ENCODE peak calls at places on chromosome 1, in six cellular contexts. One of them, this sample, is unnamed.

GRCh38 chr1:43557744-43558245 is 27.1 kb downstream of the PTPRF start:
- DNase-seq in HCT116: no peak
- DNase-seq in fibroblast of mammary gland: peak; percentile 53
- DNase-seq in brain microvascular endothelial cell: no peak
- DNase-seq in heart right ventricle: no peak
- DNase-seq in spleen: no peak
- DNase-seq in this sample: no peak

GRCh38 chr1:98119793-98120192 is 199.0 kb upstream of the DPYD start:
- DNase-seq in heart right ventricle: no peak
- DNase-seq in brain microvascular endothelial cell: no peak
- DNase-seq in fibroblast of mammary gland: peak; percentile 17
- DNase-seq in spleen: no peak
- DNase-seq in HCT116: no peak
- DNase-seq in this sample: no peak

GRCh38 chr1:153553096-153553495 is 4.0 kb upstream of the S100A3 start:
- DNase-seq in brain microvascular endothelial cell: no peak
- DNase-seq in HCT116: no peak
- DNase-seq in heart right ventricle: no peak
- DNase-seq in fibroblast of mammary gland: no peak
- DNase-seq in spleen: no peak
- DNase-seq in this sample: no peak

GRCh38 chr1:89001510-89001909 is 9.1 kb upstream of the KYAT3 start:
- DNase-seq in spleen: no peak
- DNase-seq in HCT116: no peak
- DNase-seq in brain microvascular endothelial cell: no peak
- DNase-seq in heart right ventricle: no peak
- DNase-seq in fibroblast of mammary gland: no peak
- DNase-seq in this sample: no peak

GRCh38 chr1:37987679-37988078 is 2.1 kb downstream of the SF3A3 start:
- DNase-seq in heart right ventricle: no peak
- DNase-seq in HCT116: no peak
- DNase-seq in brain microvascular endothelial cell: no peak
- DNase-seq in fibroblast of mammary gland: no peak
- DNase-seq in spleen: no peak
- DNase-seq in this sample: no peak

GRCh38 chr1:182185147-182185546 is 123.6 kb upstream of the ZNF648 start:
- DNase-seq in fibroblast of mammary gland: no peak
- DNase-seq in spleen: no peak
- DNase-seq in brain microvascular endothelial cell: no peak
- DNase-seq in HCT116: no peak
- DNase-seq in heart right ventricle: no peak
- DNase-seq in this sample: no peak

GRCh38 chr1:32890516-32891240 is 4.4 kb downstream of the HPCA start:
- DNase-seq in fibroblast of mammary gland: no peak
- DNase-seq in HCT116: no peak
- DNase-seq in brain microvascular endothelial cell: no peak
- DNase-seq in heart right ventricle: no peak
- DNase-seq in spleen: peak; percentile 52
- DNase-seq in this sample: no peak

GRCh38 chr1:185973645-185974044 is 239.5 kb downstream of the HMCN1 start:
- DNase-seq in HCT116: no peak
- DNase-seq in heart right ventricle: no peak
- DNase-seq in spleen: no peak
- DNase-seq in brain microvascular endothelial cell: peak; percentile 94
- DNase-seq in fibroblast of mammary gland: peak; percentile 95
- DNase-seq in this sample: peak; percentile 89

GRCh38 chr1:145961425-145962156 is 2.8 kb downstream of the ANKRD34A start:
- DNase-seq in HCT116: no peak
- DNase-seq in brain microvascular endothelial cell: no peak
- DNase-seq in fibroblast of mammary gland: no peak
- DNase-seq in spleen: peak; percentile 90
- DNase-seq in heart right ventricle: peak; percentile 11
- DNase-seq in this sample: peak; percentile 84

GRCh38 chr1:85822696-85823095 is 114.5 kb upstream of the ZNHIT6 start:
- DNase-seq in fibroblast of mammary gland: peak; percentile 12
- DNase-seq in HCT116: no peak
- DNase-seq in brain microvascular endothelial cell: no peak
- DNase-seq in spleen: no peak
- DNase-seq in heart right ventricle: no peak
- DNase-seq in this sample: no peak

GRCh38 chr1:6935379-6936307 is 150.4 kb downstream of the CAMTA1 start:
- DNase-seq in spleen: peak; percentile 23
- DNase-seq in fibroblast of mammary gland: no peak
- DNase-seq in brain microvascular endothelial cell: no peak
- DNase-seq in HCT116: no peak
- DNase-seq in heart right ventricle: no peak
- DNase-seq in this sample: no peak

GRCh38 chr1:208028526-208028925 is 117.6 kb upstream of the CD34 start:
- DNase-seq in spleen: no peak
- DNase-seq in heart right ventricle: no peak
- DNase-seq in HCT116: no peak
- DNase-seq in brain microvascular endothelial cell: no peak
- DNase-seq in fibroblast of mammary gland: no peak
- DNase-seq in this sample: peak; percentile 34

GRCh38 chr1:204711947-204712701 is 26.6 kb upstream of the LRRN2 start:
- DNase-seq in brain microvascular endothelial cell: no peak
- DNase-seq in HCT116: no peak
- DNase-seq in spleen: no peak
- DNase-seq in heart right ventricle: peak; percentile 33
- DNase-seq in fibroblast of mammary gland: no peak
- DNase-seq in this sample: no peak

GRCh38 chr1:158793604-158794003 is 12.6 kb upstream of the OR6N2 start:
- DNase-seq in HCT116: no peak
- DNase-seq in brain microvascular endothelial cell: no peak
- DNase-seq in spleen: no peak
- DNase-seq in heart right ventricle: no peak
- DNase-seq in fibroblast of mammary gland: no peak
- DNase-seq in this sample: no peak

GRCh38 chr1:12669529-12670068 is 25.7 kb downstream of the AADACL4 start:
- DNase-seq in brain microvascular endothelial cell: no peak
- DNase-seq in spleen: no peak
- DNase-seq in HCT116: no peak
- DNase-seq in heart right ventricle: no peak
- DNase-seq in fibroblast of mammary gland: no peak
- DNase-seq in this sample: no peak

GRCh38 chr1:165235777-165236285 is 120.7 kb downstream of the LMX1A start:
- DNase-seq in fibroblast of mammary gland: no peak
- DNase-seq in HCT116: no peak
- DNase-seq in spleen: no peak
- DNase-seq in heart right ventricle: no peak
- DNase-seq in brain microvascular endothelial cell: no peak
- DNase-seq in this sample: no peak

GRCh38 chr1:65401612-65402011 is 18.9 kb upstream of the LEPR start:
- DNase-seq in brain microvascular endothelial cell: no peak
- DNase-seq in spleen: no peak
- DNase-seq in heart right ventricle: no peak
- DNase-seq in fibroblast of mammary gland: no peak
- DNase-seq in HCT116: no peak
- DNase-seq in this sample: no peak

GRCh38 chr1:111656093-111657017 is 36.8 kb downstream of the RAP1A start:
- DNase-seq in fibroblast of mammary gland: peak; percentile 73
- DNase-seq in HCT116: peak; percentile 57
- DNase-seq in spleen: no peak
- DNase-seq in heart right ventricle: peak; percentile 41
- DNase-seq in brain microvascular endothelial cell: peak; percentile 31
- DNase-seq in this sample: peak; percentile 45

GRCh38 chr1:154966111-154966510 is 4.4 kb downstream of the SHC1 start:
- DNase-seq in fibroblast of mammary gland: no peak
- DNase-seq in brain microvascular endothelial cell: no peak
- DNase-seq in heart right ventricle: no peak
- DNase-seq in HCT116: no peak
- DNase-seq in spleen: peak; percentile 66
- DNase-seq in this sample: no peak

GRCh38 chr1:85328713-85329376 is 52.4 kb upstream of the BCL10 start:
- DNase-seq in HCT116: peak; percentile 94
- DNase-seq in heart right ventricle: peak; percentile 43
- DNase-seq in brain microvascular endothelial cell: peak; percentile 98
- DNase-seq in spleen: no peak
- DNase-seq in fibroblast of mammary gland: peak; percentile 96
- DNase-seq in this sample: peak; percentile 96

GRCh38 chr1:33008051-33008914 is 28.4 kb downstream of the AK2 start:
- DNase-seq in fibroblast of mammary gland: no peak
- DNase-seq in HCT116: no peak
- DNase-seq in brain microvascular endothelial cell: no peak
- DNase-seq in heart right ventricle: no peak
- DNase-seq in spleen: no peak
- DNase-seq in this sample: no peak

DNA sequence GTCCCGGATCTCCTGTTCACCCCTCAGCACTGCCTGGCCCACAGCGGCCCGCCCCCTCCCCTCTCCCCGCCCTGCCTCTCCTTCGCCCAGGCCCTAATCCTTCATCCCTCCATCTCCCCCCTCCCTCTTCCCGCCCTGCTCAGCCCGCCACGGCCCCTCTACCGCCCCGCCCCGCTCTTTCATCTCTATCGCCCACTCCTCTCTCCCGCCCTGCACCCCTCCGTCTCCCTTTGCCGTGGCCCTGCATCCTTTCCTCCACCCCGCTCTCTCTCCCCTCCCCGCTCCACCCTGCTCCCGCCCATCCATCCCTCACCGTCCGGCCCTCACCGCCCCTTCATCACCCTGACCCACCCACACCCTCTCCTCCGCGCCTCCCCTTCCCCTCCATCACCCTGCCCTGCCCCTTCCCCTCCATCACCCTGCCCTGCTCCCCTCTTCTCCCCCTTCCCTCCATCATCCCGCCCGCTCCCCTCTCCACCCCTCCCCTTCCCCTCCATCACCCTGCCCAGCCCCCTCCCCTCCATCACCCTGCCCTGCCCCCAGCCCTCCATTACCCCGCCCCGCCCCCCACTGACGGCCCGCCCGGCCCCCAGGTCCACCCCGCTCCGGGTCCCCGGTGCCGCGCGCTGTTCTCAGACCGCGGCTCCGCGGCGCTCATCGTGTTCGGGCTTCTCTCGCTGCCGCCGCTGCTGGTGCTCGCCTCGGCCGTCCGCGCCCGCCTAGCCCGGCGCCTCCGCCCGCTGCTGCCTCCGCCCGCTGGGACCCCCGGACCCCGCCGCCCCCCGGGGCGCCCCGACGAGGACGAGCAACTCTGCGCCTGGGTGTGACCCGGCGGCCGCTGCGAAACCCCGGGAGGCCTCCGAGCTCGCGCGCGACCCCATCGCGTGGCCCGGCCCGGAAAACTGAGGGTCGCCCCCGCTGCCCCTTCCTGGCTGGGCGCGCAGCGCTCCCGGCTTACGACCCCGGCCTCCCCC is 6.2 kb upstream of the ANKRD65 start:
- DNase-seq in spleen: peak; percentile 59
- DNase-seq in heart right ventricle: peak; percentile 53
- DNase-seq in brain microvascular endothelial cell: no peak
- DNase-seq in HCT116: no peak
- DNase-seq in fibroblast of mammary gland: no peak
- DNase-seq in this sample: peak; percentile 51
- H3K4me3 ChIP-seq in spleen: peak overlapping the region; percentile 29
- H3K4me3 ChIP-seq in heart right ventricle: peak overlapping the region; percentile 50
- H3K4me3 ChIP-seq in brain microvascular endothelial cell: peak overlapping the region; percentile 22
- H3K4me3 ChIP-seq in HCT116: no peak overlapping the region
- H3K4me3 ChIP-seq in fibroblast of mammary gland: no peak overlapping the region
- H3K4me3 ChIP-seq in this sample: no peak overlapping the region

DNA sequence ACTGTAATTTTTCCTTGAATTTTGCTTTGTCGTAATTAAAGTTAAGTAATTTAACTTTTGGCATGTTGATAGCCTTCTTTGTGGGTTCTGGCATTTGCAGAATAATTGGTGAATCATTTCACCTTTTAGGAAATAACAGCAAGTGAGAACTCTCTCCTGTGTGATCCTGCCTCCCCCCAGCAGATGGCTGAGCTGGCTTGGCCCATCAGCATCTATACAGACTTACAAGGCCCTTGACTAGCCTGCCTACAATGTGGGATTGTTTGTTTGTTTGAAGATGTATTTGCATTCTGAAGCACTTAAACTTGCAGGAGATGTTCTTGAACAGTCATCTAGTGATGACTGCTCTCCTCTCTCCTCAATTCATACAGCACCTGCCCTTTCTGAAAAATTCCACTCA is 55.9 kb downstream of the MACO1 start:
- DNase-seq in brain microvascular endothelial cell: no peak
- DNase-seq in fibroblast of mammary gland: peak; percentile 54
- DNase-seq in spleen: no peak
- DNase-seq in heart right ventricle: no peak
- DNase-seq in HCT116: no peak
- DNase-seq in this sample: peak; percentile 37
- TF ChIP-seq CTCF in brain microvascular endothelial cell: peak; percentile 60
- TF ChIP-seq CTCF in fibroblast of mammary gland: peak; percentile 32
- TF ChIP-seq CTCF in spleen: no peak
- TF ChIP-seq CTCF in heart right ventricle: no peak
- TF ChIP-seq CTCF in HCT116: no peak
- TF ChIP-seq CTCF in this sample: peak; percentile 51

GRCh38 chr1:52053862-52054261 is 1.1 kb downstream of the TXNDC12 start:
- DNase-seq in heart right ventricle: no peak
- DNase-seq in spleen: no peak
- DNase-seq in HCT116: no peak
- DNase-seq in fibroblast of mammary gland: no peak
- DNase-seq in brain microvascular endothelial cell: no peak
- DNase-seq in this sample: no peak
- H3K4me3 ChIP-seq in heart right ventricle: peak overlapping the region; percentile 97
- H3K4me3 ChIP-seq in spleen: peak overlapping the region; percentile 95
- H3K4me3 ChIP-seq in HCT116: peak overlapping the region; percentile 69
- H3K4me3 ChIP-seq in fibroblast of mammary gland: peak overlapping the region; percentile 94
- H3K4me3 ChIP-seq in brain microvascular endothelial cell: peak overlapping the region; percentile 89
- H3K4me3 ChIP-seq in this sample: peak overlapping the region; percentile 81

GRCh38 chr1:22814176-22815042 is 103.8 kb downstream of the EPHB2 start:
- DNase-seq in HCT116: no peak
- DNase-seq in spleen: peak; percentile 43
- DNase-seq in heart right ventricle: no peak
- DNase-seq in fibroblast of mammary gland: peak; percentile 71
- DNase-seq in brain microvascular endothelial cell: no peak
- DNase-seq in this sample: peak; percentile 90
- TF ChIP-seq CTCF in HCT116: no peak
- TF ChIP-seq CTCF in spleen: no peak
- TF ChIP-seq CTCF in heart right ventricle: no peak
- TF ChIP-seq CTCF in fibroblast of mammary gland: no peak
- TF ChIP-seq CTCF in brain microvascular endothelial cell: no peak
- TF ChIP-seq CTCF in this sample: no peak

DNA sequence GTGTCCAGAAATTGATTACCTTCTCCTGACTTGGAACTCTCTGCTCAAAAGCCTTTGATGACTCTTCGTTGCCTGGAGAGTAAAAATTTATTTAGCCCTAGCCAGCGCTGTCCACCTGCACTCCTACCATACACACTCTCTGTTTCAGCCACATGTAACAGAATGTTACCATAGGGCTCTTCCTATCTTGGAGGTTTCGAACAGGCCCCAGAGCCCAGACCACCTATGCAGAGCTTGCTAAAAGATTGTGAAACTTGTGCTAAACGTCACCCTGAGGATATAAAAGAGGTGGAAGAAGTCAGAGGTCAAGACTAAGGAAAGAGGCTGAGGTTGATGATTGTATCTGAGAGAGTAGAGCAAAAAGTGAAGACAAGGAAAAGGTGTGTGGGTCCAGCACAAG is 237.0 kb upstream of the HOOK1 start:
- DNase-seq in fibroblast of mammary gland: no peak
- DNase-seq in spleen: no peak
- DNase-seq in brain microvascular endothelial cell: no peak
- DNase-seq in HCT116: no peak
- DNase-seq in heart right ventricle: no peak
- DNase-seq in this sample: no peak
- H3K4me3 ChIP-seq in fibroblast of mammary gland: no peak overlapping the region
- H3K4me3 ChIP-seq in spleen: no peak overlapping the region
- H3K4me3 ChIP-seq in brain microvascular endothelial cell: no peak overlapping the region
- H3K4me3 ChIP-seq in HCT116: no peak overlapping the region
- H3K4me3 ChIP-seq in heart right ventricle: no peak overlapping the region
- H3K4me3 ChIP-seq in this sample: no peak overlapping the region

GRCh38 chr1:53959664-53960250 is 13.6 kb downstream of the LRRC42 start:
- DNase-seq in HCT116: no peak
- DNase-seq in heart right ventricle: no peak
- DNase-seq in fibroblast of mammary gland: no peak
- DNase-seq in spleen: no peak
- DNase-seq in brain microvascular endothelial cell: no peak
- DNase-seq in this sample: no peak
- TF ChIP-seq CTCF in HCT116: peak; percentile 57
- TF ChIP-seq CTCF in heart right ventricle: peak; percentile 66
- TF ChIP-seq CTCF in fibroblast of mammary gland: peak; percentile 56
- TF ChIP-seq CTCF in spleen: peak; percentile 64
- TF ChIP-seq CTCF in brain microvascular endothelial cell: peak; percentile 24
- TF ChIP-seq CTCF in this sample: peak; percentile 36

GRCh38 chr1:113394043-113394862 is 3.9 kb downstream of the MAGI3 start:
- DNase-seq in fibroblast of mammary gland: no peak
- DNase-seq in heart right ventricle: no peak
- DNase-seq in spleen: no peak
- DNase-seq in HCT116: no peak
- DNase-seq in brain microvascular endothelial cell: no peak
- DNase-seq in this sample: no peak
- H3K4me3 ChIP-seq in fibroblast of mammary gland: no peak overlapping the region
- H3K4me3 ChIP-seq in heart right ventricle: no peak overlapping the region
- H3K4me3 ChIP-seq in spleen: no peak overlapping the region
- H3K4me3 ChIP-seq in HCT116: no peak overlapping the region
- H3K4me3 ChIP-seq in brain microvascular endothelial cell: no peak overlapping the region
- H3K4me3 ChIP-seq in this sample: no peak overlapping the region